ENCODE peak calls at places on chromosomes 16 and 17, in nine cellular contexts. G is RWPE1; M is stimulated activated CD8-positive, alpha-beta memory T cell treated with anti-CD3 and anti-CD28 coated beads, Interleukin-2, amount 100 ng/mL, for 48 hours; F is activated CD8-positive, alpha-beta memory T cell treated with anti-CD3 and anti-CD28 coated beads for 48 hours; Y is heart right ventricle; V is Caco-2; L is ovary; N is naive thymus-derived CD4-positive, alpha-beta T cell; A is HuH-7. W is an unnamed sample.

GRCh38 chr16:15775663-15776304 is 81.0 kb downstream of the MYH11 start:
- DNase-seq in G (no peak), M (no peak), F (no peak), Y (no peak), V (no peak), L (no peak), N (no peak), A (no peak), W (no peak)

GRCh38 chr17:6530324-6530920 is 25.9 kb downstream of the PITPNM3 start:
- DNase-seq in G (no peak), M (no peak), F (no peak), Y (no peak), V (no peak), L (no peak), N (no peak), A (no peak), W (no peak)

GRCh38 chr17:61662771-61663170 is 71.8 kb upstream of the NACA2 start:
- DNase-seq in G (no peak), M (no peak), F (no peak), Y (no peak), V (no peak), L (no peak), N (no peak), A (no peak), W (no peak)

GRCh38 chr16:84633622-84634021 is 14.7 kb upstream of the KLHL36 start:
- DNase-seq in G (no peak), M (no peak), F (no peak), Y (peak), V (no peak), L (peak), N (no peak), A (no peak), W (no peak)

GRCh38 chr17:78954684-78955083 is 25.0 kb downstream of the LGALS3BP start:
- DNase-seq in G (no peak), M (no peak), F (no peak), Y (no peak), V (no peak), L (no peak), N (no peak), A (no peak), W (no peak)

GRCh38 chr16:5496013-5496412 is 398.4 kb upstream of the EEF2KMT start:
- DNase-seq in G (no peak), M (no peak), F (no peak), Y (no peak), V (no peak), L (no peak), N (no peak), A (no peak), W (no peak)

GRCh38 chr16:81376880-81377279 is 62.1 kb downstream of the GAN start:
- DNase-seq in G (peak), M (no peak), F (no peak), Y (no peak), V (no peak), L (no peak), N (no peak), A (no peak), W (no peak)

GRCh38 chr17:42188749-42189650 is 3.7 kb upstream of the HCRT start:
- DNase-seq in G (no peak), M (no peak), F (no peak), Y (no peak), V (no peak), L (no peak), N (no peak), A (no peak), W (no peak)

GRCh38 chr17:61470530-61471136 is 18.4 kb downstream of the TBX4 start:
- DNase-seq in G (no peak), M (no peak), F (no peak), Y (no peak), V (no peak), L (no peak), N (no peak), A (no peak), W (no peak)

GRCh38 chr17:32849879-32850278 is 27.0 kb downstream of the MYO1D start:
- DNase-seq in G (no peak), M (no peak), F (no peak), Y (no peak), V (no peak), L (no peak), N (no peak), A (no peak), W (no peak)

GRCh38 chr16:68298907-68299515 is 11.7 kb downstream of the SLC7A6OS start:
- DNase-seq in G (peak), M (no peak), F (no peak), Y (peak), V (peak), L (no peak), N (no peak), A (no peak), W (no peak)